ENCODE peak calls at places on chromosome 3, in six cellular contexts. N is tibial artery, F is K562, V is heart left ventricle, O is sigmoid colon, C is A549. L is an unnamed sample. For H3K4me1, the result is how much of the 10 kb centered on the place peaks cover.

GRCh38 chr3:182740710-182741109 is 52.6 kb upstream of the ATP11B start:
- DNase-seq in N (no peak), F (no peak), V (no peak), O (no peak), C (peak), L (no peak)

GRCh38 chr3:129014148-129014547 is 13.0 kb downstream of the EFCC1 start:
- DNase-seq in N (no peak), F (no peak), V (no peak), O (no peak), C (no peak), L (no peak)

GRCh38 chr3:124834723-124835718 is 52.1 kb downstream of the ITGB5 start:
- DNase-seq in N (peak), F (peak), V (peak), O (peak), C (peak), L (peak)

GRCh38 chr3:122754867-122755835 is 38.5 kb downstream of the HSPBAP1 start:
- DNase-seq in N (no peak), F (peak), V (no peak), O (no peak), C (peak), L (no peak)

GRCh38 chr3:23648326-23648964 is 157.3 kb upstream of the UBE2E1 start:
- DNase-seq in N (no peak), F (no peak), V (no peak), O (no peak), C (peak), L (no peak)

GRCh38 chr3:53996153-53996861 is 104.6 kb upstream of the SELENOK start:
- DNase-seq in N (no peak), F (no peak), V (no peak), O (no peak), C (peak), L (no peak)

GRCh38 chr3:140576444-140576843 is 101.4 kb upstream of the TRIM42 start:
- DNase-seq in N (no peak), F (no peak), V (no peak), O (no peak), C (no peak), L (no peak)

GRCh38 chr3:47715928-47716327 is 65.8 kb downstream of the SMARCC1 start:
- DNase-seq in N (no peak), F (no peak), V (no peak), O (no peak), C (peak), L (no peak)

GRCh38 chr3:85846940-85847339 is 888.2 kb downstream of the CADM2 start:
- DNase-seq in N (no peak), F (no peak), V (no peak), O (no peak), C (no peak), L (no peak)

GRCh38 chr3:141485578-141486415 is 1.0 kb upstream of the RASA2 start:
- DNase-seq in N (no peak), F (peak), V (no peak), O (no peak), C (peak), L (no peak)

GRCh38 chr3:99634881-99635280 is 3.5 kb upstream of the COL8A1 start:
- DNase-seq in N (no peak), F (no peak), V (no peak), O (no peak), C (no peak), L (no peak)

GRCh38 chr3:20056727-20057611 is 16.7 kb downstream of the KAT2B start:
- DNase-seq in N (no peak), F (no peak), V (no peak), O (no peak), C (peak), L (no peak)

GRCh38 chr3:129025691-129026435 is 24.8 kb downstream of the EFCC1 start:
- DNase-seq in N (no peak), F (no peak), V (peak), O (peak), C (no peak), L (peak)

GRCh38 chr3:192445768-192446644 is 281.3 kb downstream of the FGF12 start:
- DNase-seq in N (no peak), F (no peak), V (no peak), O (no peak), C (no peak), L (no peak)

GRCh38 chr3:168213920-168214319 is 118.2 kb upstream of the GOLIM4 start:
- DNase-seq in N (no peak), F (no peak), V (no peak), O (no peak), C (no peak), L (no peak)

GRCh38 chr3:172512363-172512762 is 10.9 kb downstream of the TNFSF10 start:
- DNase-seq in N (peak), F (no peak), V (peak), O (peak), C (no peak), L (peak)

GRCh38 chr3:171679011-171679492 is 131.2 kb downstream of the PLD1 start:
- DNase-seq in N (no peak), F (no peak), V (no peak), O (no peak), C (no peak), L (no peak)

GRCh38 chr3:45140392-45140791 is 5.8 kb downstream of the CDCP1 start:
- DNase-seq in N (peak), F (no peak), V (peak), O (no peak), C (no peak), L (no peak)

GRCh38 chr3:101842245-101842934 is 6.9 kb upstream of the NFKBIZ start:
- DNase-seq in N (no peak), F (no peak), V (no peak), O (no peak), C (peak), L (no peak)

GRCh38 chr3:72702997-72703396 is 145.2 kb downstream of the SHQ1 start:
- DNase-seq in N (no peak), F (no peak), V (no peak), O (no peak), C (no peak), L (no peak)

GRCh38 chr3:56251343-56251945 is 216.8 kb downstream of the ERC2 start:
- DNase-seq in N (no peak), F (peak), V (no peak), O (no peak), C (peak), L (no peak)

GRCh38 chr3:177441813-177442646 is 244.7 kb upstream of the TBL1XR1 start:
- DNase-seq in N (no peak), F (no peak), V (no peak), O (peak), C (no peak), L (no peak)

GRCh38 chr3:50605901-50606326 is 5.7 kb downstream of the CISH start:
- DNase-seq in N (no peak), F (no peak), V (peak), O (no peak), C (no peak), L (no peak)

GRCh38 chr3:55899887-55900286 is 412.8 kb upstream of the WNT5A start:
- DNase-seq in N (no peak), F (peak), V (no peak), O (no peak), C (no peak), L (no peak)

GRCh38 chr3:29307229-29307796 is 26.4 kb downstream of the RBMS3 start:
- DNase-seq in N (no peak), F (no peak), V (no peak), O (no peak), C (no peak), L (no peak)

GRCh38 chr3:158770254-158771017 is 31.4 kb upstream of the MFSD1 start:
- DNase-seq in N (no peak), F (peak), V (no peak), O (no peak), C (peak), L (no peak)

GRCh38 chr3:66138336-66139234 is 82.2 kb upstream of the SLC25A26 start:
- DNase-seq in N (peak), F (peak), V (peak), O (peak), C (peak), L (peak)

GRCh38 chr3:1600206-1600605 is 498.5 kb upstream of the CNTN4 start:
- DNase-seq in N (no peak), F (no peak), V (no peak), O (no peak), C (no peak), L (no peak)

GRCh38 chr3:14413381-14414071 is 11.1 kb downstream of the SLC6A6 start:
- DNase-seq in N (no peak), F (no peak), V (no peak), O (no peak), C (peak), L (no peak)

GRCh38 chr3:120931593-120931992 is 23.6 kb downstream of the STXBP5L start:
- DNase-seq in N (no peak), F (no peak), V (no peak), O (no peak), C (no peak), L (no peak)

GRCh38 chr3:10557783-10558373 is 52.5 kb upstream of the ATP2B2 start:
- DNase-seq in N (no peak), F (no peak), V (no peak), O (peak), C (peak), L (no peak)

GRCh38 chr3:197280156-197280555 is 18.3 kb downstream of the DLG1 start:
- DNase-seq in N (no peak), F (no peak), V (no peak), O (no peak), C (no peak), L (no peak)

GRCh38 chr3:197281849-197282248 is 16.6 kb downstream of the DLG1 start:
- DNase-seq in N (no peak), F (no peak), V (no peak), O (no peak), C (no peak), L (no peak)

DNA sequence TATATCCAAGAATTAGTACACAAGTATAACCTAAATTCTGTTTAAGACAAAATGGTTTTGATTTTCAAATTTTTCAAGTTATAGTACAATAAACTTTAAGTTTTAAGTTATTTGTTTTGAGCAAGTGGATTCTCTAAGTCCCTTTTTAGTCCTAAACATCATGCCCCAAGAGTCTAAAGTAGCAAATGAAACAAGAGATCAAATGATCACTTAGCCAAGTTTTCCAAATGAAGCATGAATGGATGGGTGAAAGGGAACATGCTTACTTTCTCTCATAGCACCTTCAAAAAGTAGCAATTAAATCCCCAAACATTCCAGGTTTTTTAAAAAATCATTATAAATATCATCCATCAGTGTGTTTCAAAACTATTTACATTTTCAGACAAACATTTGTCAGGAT is 19.5 kb downstream of the DLG1 start:
- DNase-seq in N (no peak), F (no peak), V (no peak), O (no peak), C (no peak), L (no peak)
- H3K27ac ChIP-seq in N (no peak), F (no peak), V (no peak), O (no peak), C (no peak), L (no peak)

GRCh38 chr3:42023380-42023779 is 61.5 kb upstream of the ULK4 start:
- DNase-seq in N (no peak), F (peak), V (no peak), O (no peak), C (no peak), L (no peak)

GRCh38 chr3:42019953-42020260 is 58.0 kb upstream of the ULK4 start:
- DNase-seq in N (no peak), F (no peak), V (no peak), O (no peak), C (no peak), L (no peak)

GRCh38 chr3:42020681-42021307 is 58.9 kb upstream of the ULK4 start:
- DNase-seq in N (no peak), F (no peak), V (no peak), O (no peak), C (peak), L (no peak)

GRCh38 chr3:42024578-42025387 is 62.9 kb upstream of the ULK4 start:
- DNase-seq in N (no peak), F (no peak), V (no peak), O (no peak), C (no peak), L (no peak)

GRCh38 chr3:42022355-42022754 is 60.5 kb upstream of the ULK4 start:
- DNase-seq in N (no peak), F (no peak), V (no peak), O (no peak), C (no peak), L (no peak)
- H3K4me1 ChIP-seq in N (under half), F (under half), V (half or more), O (under half), C (half or more), L (half or more)

GRCh38 chr3:5787863-5788488 is 600.5 kb downstream of the EDEM1 start:
- DNase-seq in N (peak), F (no peak), V (peak), O (peak), C (no peak), L (no peak)
- TF ChIP-seq CTCF in N (no peak), F (peak), V (no peak), O (no peak), C (peak), L (no peak)

GRCh38 chr3:13234155-13234505 is 160.9 kb upstream of the IQSEC1 start:
- DNase-seq in N (no peak), F (no peak), V (no peak), O (no peak), C (no peak), L (no peak)

GRCh38 chr3:13233487-13234154 is 160.4 kb upstream of the IQSEC1 start:
- DNase-seq in N (no peak), F (no peak), V (no peak), O (no peak), C (no peak), L (no peak)

GRCh38 chr3:13234664-13235063 is 161.4 kb upstream of the IQSEC1 start:
- DNase-seq in N (no peak), F (no peak), V (no peak), O (no peak), C (no peak), L (no peak)

GRCh38 chr3:13235897-13236296 is 162.7 kb upstream of the IQSEC1 start:
- DNase-seq in N (no peak), F (no peak), V (no peak), O (no peak), C (no peak), L (no peak)

GRCh38 chr3:13235079-13235478 is 161.8 kb upstream of the IQSEC1 start:
- DNase-seq in N (no peak), F (peak), V (no peak), O (no peak), C (no peak), L (no peak)
- H3K27ac ChIP-seq in N (no peak), F (no peak), V (no peak), O (no peak), C (no peak), L (peak)

GRCh38 chr3:37499061-37499785 is 324.8 kb upstream of the LRRFIP2 start:
- DNase-seq in N (no peak), F (no peak), V (no peak), O (no peak), C (no peak), L (no peak)
- H3K4me1 ChIP-seq in N (under half), F (under half), V (under half), O (under half), C (under half), L (half or more)

DNA sequence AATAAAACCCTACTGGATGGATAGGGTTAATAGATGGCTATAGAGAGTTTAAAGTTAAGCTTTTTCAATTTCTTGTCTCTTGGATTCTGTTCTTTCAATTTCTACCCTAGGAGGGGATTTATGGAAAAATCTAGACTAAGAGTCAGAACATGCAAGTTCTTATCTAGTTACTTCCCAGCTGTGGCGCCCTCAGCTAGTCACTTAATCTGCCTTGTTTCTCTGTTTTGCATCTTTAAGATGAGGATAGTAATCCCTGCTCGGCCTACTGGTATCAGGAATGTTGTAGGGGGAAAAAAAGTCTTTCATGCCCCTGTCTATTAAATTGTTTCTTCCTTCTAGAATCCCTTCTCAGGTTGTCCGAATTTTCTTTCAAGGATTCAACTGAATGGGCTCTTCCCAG is 4.3 kb downstream of the KCTD6 start:
- DNase-seq in N (no peak), F (no peak), V (no peak), O (no peak), C (no peak), L (no peak)
- TF ChIP-seq CTCF in N (no peak), F (no peak), V (no peak), O (no peak), C (no peak), L (no peak)

DNA sequence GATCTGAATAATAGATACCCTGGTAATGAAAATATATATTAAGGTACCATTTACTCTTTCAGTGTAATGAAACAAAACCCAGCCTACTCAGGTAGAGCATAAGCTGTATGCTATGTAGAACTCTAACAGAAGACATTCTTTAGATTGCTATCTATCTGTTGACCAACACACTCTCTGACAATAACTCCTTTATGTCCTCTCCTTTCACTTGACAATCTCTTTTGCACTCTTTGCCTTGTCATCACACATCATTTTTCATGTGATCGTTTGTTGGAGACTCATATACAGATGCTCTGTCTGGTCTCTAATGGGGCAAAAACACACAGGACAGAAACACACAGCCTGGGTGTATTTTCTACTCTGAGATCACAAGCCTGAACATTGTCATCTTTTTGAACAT is 35.4 kb upstream of the SUCLG2 start:
- DNase-seq in N (no peak), F (no peak), V (no peak), O (no peak), C (no peak), L (no peak)
- H3K27ac ChIP-seq in N (no peak), F (no peak), V (no peak), O (no peak), C (no peak), L (no peak)

GRCh38 chr3:107989651-107990050 is 101.2 kb downstream of the CD47 start:
- DNase-seq in N (no peak), F (no peak), V (no peak), O (no peak), C (no peak), L (no peak)
- H3K4me1 ChIP-seq in N (under half), F (under half), V (under half), O (under half), C (half or more), L (under half)